ENCODE peak calls at places on chromosome 19, in seven cellular contexts. One of them, this sample, is unnamed. For H3K27me3, the result is how much of the 10 kb centered on the place peaks cover.

GRCh38 chr19:50458396-50459066 is 17.8 kb upstream of the EMC10 start:
- DNase-seq in H1: no peak
- DNase-seq in HCT116: no peak
- DNase-seq in transverse colon: no peak
- DNase-seq in GM23338: peak
- DNase-seq in prostate gland: no peak
- DNase-seq in breast epithelium: no peak
- DNase-seq in this sample: no peak

GRCh38 chr19:898663-899062 is 5.4 kb downstream of the RNU6-9 start:
- DNase-seq in H1: peak
- DNase-seq in prostate gland: no peak
- DNase-seq in transverse colon: no peak
- DNase-seq in HCT116: no peak
- DNase-seq in breast epithelium: no peak
- DNase-seq in GM23338: peak
- DNase-seq in this sample: no peak

GRCh38 chr19:57512845-57513244 is 13.1 kb downstream of the ZNF773 start:
- DNase-seq in HCT116: no peak
- DNase-seq in GM23338: peak
- DNase-seq in transverse colon: no peak
- DNase-seq in breast epithelium: no peak
- DNase-seq in H1: no peak
- DNase-seq in prostate gland: no peak
- DNase-seq in this sample: no peak

GRCh38 chr19:14772995-14773394 is 5.4 kb downstream of the ADGRE2 start:
- DNase-seq in transverse colon: no peak
- DNase-seq in breast epithelium: no peak
- DNase-seq in HCT116: no peak
- DNase-seq in GM23338: no peak
- DNase-seq in prostate gland: no peak
- DNase-seq in H1: no peak
- DNase-seq in this sample: no peak

GRCh38 chr19:1469200-1469935 is 9.6 kb downstream of the C19orf25 start:
- DNase-seq in GM23338: no peak
- DNase-seq in breast epithelium: no peak
- DNase-seq in prostate gland: no peak
- DNase-seq in HCT116: no peak
- DNase-seq in transverse colon: no peak
- DNase-seq in H1: no peak
- DNase-seq in this sample: peak

GRCh38 chr19:35184267-35184666 is 29.7 kb downstream of the FXYD5 start:
- DNase-seq in H1: no peak
- DNase-seq in transverse colon: no peak
- DNase-seq in breast epithelium: no peak
- DNase-seq in prostate gland: no peak
- DNase-seq in GM23338: no peak
- DNase-seq in HCT116: no peak
- DNase-seq in this sample: no peak

GRCh38 chr19:49441210-49441959 is at the start of gene SLC17A7:
- DNase-seq in H1: peak
- DNase-seq in GM23338: peak
- DNase-seq in transverse colon: peak
- DNase-seq in HCT116: no peak
- DNase-seq in breast epithelium: no peak
- DNase-seq in prostate gland: no peak
- DNase-seq in this sample: peak

GRCh38 chr19:37594982-37595382 is 306 bp downstream of the ZNF540 start:
- DNase-seq in HCT116: no peak
- DNase-seq in prostate gland: peak
- DNase-seq in transverse colon: peak
- DNase-seq in H1: no peak
- DNase-seq in GM23338: no peak
- DNase-seq in breast epithelium: peak
- DNase-seq in this sample: peak

DNA sequence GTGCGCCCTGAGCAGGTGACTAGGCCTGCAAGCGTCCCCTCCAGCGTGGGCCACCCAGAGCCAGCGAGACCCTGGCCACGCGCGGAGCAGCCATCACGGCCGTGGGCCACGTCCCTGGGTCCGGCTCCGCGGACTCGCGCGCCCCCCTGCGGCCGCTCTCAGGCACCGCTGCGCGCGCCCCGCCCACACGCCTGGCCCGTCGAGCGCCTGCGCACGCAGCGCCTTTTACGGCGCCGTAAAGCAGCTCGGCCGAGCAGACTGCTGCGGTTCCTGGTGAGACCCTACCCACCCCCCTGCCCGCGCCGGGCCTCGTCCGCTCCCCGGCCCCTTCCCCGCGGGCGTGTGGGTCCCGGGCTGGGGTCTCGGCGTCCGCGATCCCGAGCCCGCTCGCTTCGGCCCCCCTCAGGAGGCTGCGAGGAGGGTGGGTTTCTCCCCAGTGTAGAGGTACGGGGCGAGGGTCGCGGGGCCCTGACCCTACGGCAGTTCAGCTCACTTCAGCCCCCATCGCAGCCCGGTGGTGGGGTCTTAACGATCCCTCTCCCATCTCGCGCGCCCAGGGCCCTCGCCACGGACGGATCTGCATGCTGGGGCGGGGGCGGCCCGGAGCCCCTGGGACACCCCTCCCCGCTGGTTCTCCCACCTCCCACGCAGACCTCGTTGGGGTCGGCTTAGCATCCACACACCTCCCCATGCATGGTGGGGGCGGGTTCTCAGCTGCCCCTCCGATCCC is at the start of gene TRAPPC5:
- DNase-seq in GM23338: peak
- DNase-seq in transverse colon: peak
- DNase-seq in HCT116: peak
- DNase-seq in breast epithelium: peak
- DNase-seq in H1: peak
- DNase-seq in prostate gland: peak
- DNase-seq in this sample: peak
- TF ChIP-seq POLR2AphosphoS5 in GM23338: peak
- TF ChIP-seq POLR2AphosphoS5 in transverse colon: peak
- TF ChIP-seq POLR2AphosphoS5 in HCT116: peak
- TF ChIP-seq POLR2AphosphoS5 in breast epithelium: peak
- TF ChIP-seq POLR2AphosphoS5 in H1: no peak
- TF ChIP-seq POLR2AphosphoS5 in prostate gland: peak
- TF ChIP-seq POLR2AphosphoS5 in this sample: peak

GRCh38 chr19:41531438-41532311 is 44.3 kb upstream of the CEACAM21 start:
- DNase-seq in transverse colon: peak
- DNase-seq in prostate gland: peak
- DNase-seq in HCT116: no peak
- DNase-seq in breast epithelium: peak
- DNase-seq in GM23338: no peak
- DNase-seq in H1: no peak
- DNase-seq in this sample: no peak
- H3K27me3 ChIP-seq in transverse colon: under half
- H3K27me3 ChIP-seq in prostate gland: under half
- H3K27me3 ChIP-seq in HCT116: under half
- H3K27me3 ChIP-seq in breast epithelium: under half
- H3K27me3 ChIP-seq in GM23338: under half
- H3K27me3 ChIP-seq in H1: under half
- H3K27me3 ChIP-seq in this sample: under half

DNA sequence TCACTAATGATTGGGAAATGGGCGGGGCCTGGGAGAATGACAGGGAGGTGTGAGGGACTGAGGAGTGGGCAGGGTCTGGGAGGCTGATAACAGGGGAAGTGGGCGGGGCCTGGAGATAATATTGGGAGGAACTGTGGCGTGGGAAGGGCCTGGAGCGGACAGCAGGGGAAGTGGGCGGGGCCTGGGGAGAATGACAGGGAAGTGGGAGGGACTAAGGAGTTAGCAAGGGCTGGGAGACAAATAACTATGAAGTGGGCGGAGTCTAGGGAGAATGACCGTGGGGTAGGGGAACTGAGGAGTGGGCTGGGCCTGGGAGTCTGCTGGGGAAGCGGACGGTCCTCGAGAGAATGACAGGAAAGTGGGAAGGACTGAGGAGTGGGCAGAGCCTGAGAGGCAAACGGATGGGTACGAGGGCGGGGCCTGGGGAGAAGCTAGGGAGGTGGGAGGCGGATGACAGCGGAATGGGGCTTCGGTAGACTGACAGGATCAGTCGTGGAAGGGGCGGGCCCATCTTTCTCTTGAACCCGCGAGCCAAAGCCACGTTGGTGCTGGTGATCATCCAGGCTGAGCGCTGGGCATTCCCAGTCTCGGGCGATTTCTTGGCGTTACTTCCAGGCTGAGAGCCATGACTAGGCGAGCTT is 14.0 kb upstream of the TUBB4A start:
- DNase-seq in transverse colon: peak
- DNase-seq in GM23338: peak
- DNase-seq in prostate gland: peak
- DNase-seq in breast epithelium: peak
- DNase-seq in H1: peak
- DNase-seq in HCT116: peak
- DNase-seq in this sample: peak
- TF ChIP-seq POLR2AphosphoS5 in transverse colon: no peak
- TF ChIP-seq POLR2AphosphoS5 in GM23338: no peak
- TF ChIP-seq POLR2AphosphoS5 in prostate gland: peak
- TF ChIP-seq POLR2AphosphoS5 in breast epithelium: no peak
- TF ChIP-seq POLR2AphosphoS5 in H1: no peak
- TF ChIP-seq POLR2AphosphoS5 in HCT116: peak
- TF ChIP-seq POLR2AphosphoS5 in this sample: no peak

GRCh38 chr19:45224645-45225044 is 20.6 kb downstream of the EXOC3L2 start:
- DNase-seq in transverse colon: no peak
- DNase-seq in breast epithelium: no peak
- DNase-seq in GM23338: no peak
- DNase-seq in H1: no peak
- DNase-seq in HCT116: no peak
- DNase-seq in prostate gland: no peak
- DNase-seq in this sample: peak
- H3K27me3 ChIP-seq in transverse colon: under half
- H3K27me3 ChIP-seq in breast epithelium: under half
- H3K27me3 ChIP-seq in GM23338: under half
- H3K27me3 ChIP-seq in H1: under half
- H3K27me3 ChIP-seq in HCT116: under half
- H3K27me3 ChIP-seq in prostate gland: under half
- H3K27me3 ChIP-seq in this sample: under half

DNA sequence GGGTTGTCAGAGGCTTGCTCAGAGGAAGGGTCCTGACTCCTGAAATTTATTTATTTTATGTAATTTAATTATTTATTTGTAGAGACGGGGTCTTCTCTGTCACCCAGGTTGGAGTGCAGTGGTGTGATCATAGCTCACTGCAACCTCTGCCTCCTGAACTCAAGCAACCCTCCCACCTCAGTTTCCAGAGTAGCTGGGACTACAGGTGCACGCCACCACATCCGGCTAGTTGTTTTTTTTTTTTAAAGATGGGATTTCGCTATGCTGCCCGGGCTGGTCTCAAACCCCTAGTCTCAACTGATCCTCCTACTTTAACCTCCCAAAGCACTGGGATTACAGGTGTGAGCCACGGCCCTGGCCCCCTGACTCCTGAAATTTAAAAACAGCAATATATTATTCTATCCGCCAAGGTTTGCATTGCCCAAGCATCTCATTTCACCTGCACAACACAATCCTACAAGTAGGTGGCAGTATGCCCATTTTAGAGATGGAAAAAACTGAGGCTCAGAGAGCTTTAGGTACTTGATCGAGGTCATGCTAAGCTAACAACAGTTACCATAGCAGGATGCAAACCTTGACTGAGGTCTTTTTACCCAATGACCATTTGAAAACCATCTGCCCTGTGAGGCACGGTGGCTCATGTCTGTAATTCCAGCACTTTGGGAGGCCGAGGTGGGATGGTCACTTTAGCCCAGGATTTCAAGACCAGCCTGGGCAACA is 18.1 kb downstream of the ARHGEF18 start:
- DNase-seq in HCT116: peak
- DNase-seq in transverse colon: no peak
- DNase-seq in GM23338: peak
- DNase-seq in prostate gland: no peak
- DNase-seq in H1: no peak
- DNase-seq in breast epithelium: no peak
- DNase-seq in this sample: no peak
- TF ChIP-seq POLR2AphosphoS5 in HCT116: no peak
- TF ChIP-seq POLR2AphosphoS5 in transverse colon: no peak
- TF ChIP-seq POLR2AphosphoS5 in GM23338: no peak
- TF ChIP-seq POLR2AphosphoS5 in prostate gland: no peak
- TF ChIP-seq POLR2AphosphoS5 in H1: no peak
- TF ChIP-seq POLR2AphosphoS5 in breast epithelium: no peak
- TF ChIP-seq POLR2AphosphoS5 in this sample: no peak

GRCh38 chr19:41811036-41811435 is 14.6 kb downstream of the CEACAM3 start:
- DNase-seq in H1: no peak
- DNase-seq in breast epithelium: no peak
- DNase-seq in prostate gland: no peak
- DNase-seq in GM23338: no peak
- DNase-seq in transverse colon: no peak
- DNase-seq in HCT116: no peak
- DNase-seq in this sample: peak

GRCh38 chr19:41808663-41809566 is 12.5 kb downstream of the CEACAM3 start:
- DNase-seq in HCT116: no peak
- DNase-seq in prostate gland: no peak
- DNase-seq in breast epithelium: no peak
- DNase-seq in transverse colon: peak
- DNase-seq in H1: no peak
- DNase-seq in GM23338: no peak
- DNase-seq in this sample: peak

GRCh38 chr19:41810301-41810700 is 13.9 kb downstream of the CEACAM3 start:
- DNase-seq in breast epithelium: no peak
- DNase-seq in H1: no peak
- DNase-seq in HCT116: no peak
- DNase-seq in GM23338: no peak
- DNase-seq in prostate gland: no peak
- DNase-seq in transverse colon: no peak
- DNase-seq in this sample: no peak

GRCh38 chr19:41804327-41804726 is 7.9 kb downstream of the CEACAM3 start:
- DNase-seq in H1: no peak
- DNase-seq in GM23338: no peak
- DNase-seq in transverse colon: no peak
- DNase-seq in HCT116: no peak
- DNase-seq in breast epithelium: no peak
- DNase-seq in prostate gland: no peak
- DNase-seq in this sample: no peak

DNA sequence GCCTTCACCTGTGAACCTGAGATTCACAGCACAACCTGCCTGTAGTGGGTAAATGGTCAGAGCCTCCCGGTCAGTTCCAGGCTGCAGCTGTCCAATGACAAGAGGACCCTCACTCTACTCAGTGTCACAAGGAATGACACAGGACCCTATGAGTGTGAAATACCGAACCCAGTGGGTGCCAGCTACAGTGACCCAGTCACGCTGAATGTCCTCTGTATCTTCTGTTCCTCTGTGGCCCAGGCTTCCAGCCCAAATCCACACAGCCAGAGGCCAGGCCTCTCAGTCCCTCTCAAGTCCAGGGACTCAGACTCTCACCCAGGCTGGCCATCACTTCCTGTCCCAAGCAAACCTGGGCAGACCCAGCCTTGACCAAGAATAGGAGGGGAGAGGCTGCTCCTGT is 10.8 kb downstream of the CEACAM3 start:
- DNase-seq in HCT116: no peak
- DNase-seq in H1: no peak
- DNase-seq in prostate gland: no peak
- DNase-seq in transverse colon: no peak
- DNase-seq in GM23338: no peak
- DNase-seq in breast epithelium: no peak
- DNase-seq in this sample: no peak
- H3K27me3 ChIP-seq in HCT116: under half
- H3K27me3 ChIP-seq in H1: under half
- H3K27me3 ChIP-seq in prostate gland: under half
- H3K27me3 ChIP-seq in transverse colon: under half
- H3K27me3 ChIP-seq in GM23338: under half
- H3K27me3 ChIP-seq in breast epithelium: under half
- H3K27me3 ChIP-seq in this sample: under half

GRCh38 chr19:12701596-12702282 is 5.3 kb upstream of the FBXW9 start:
- DNase-seq in HCT116: no peak
- DNase-seq in prostate gland: no peak
- DNase-seq in H1: no peak
- DNase-seq in transverse colon: no peak
- DNase-seq in breast epithelium: no peak
- DNase-seq in GM23338: no peak
- DNase-seq in this sample: no peak
- TF ChIP-seq POLR2AphosphoS5 in HCT116: no peak
- TF ChIP-seq POLR2AphosphoS5 in prostate gland: no peak
- TF ChIP-seq POLR2AphosphoS5 in H1: no peak
- TF ChIP-seq POLR2AphosphoS5 in transverse colon: no peak
- TF ChIP-seq POLR2AphosphoS5 in breast epithelium: no peak
- TF ChIP-seq POLR2AphosphoS5 in GM23338: no peak
- TF ChIP-seq POLR2AphosphoS5 in this sample: no peak

This sample was measured in upper lobe of left lung.